ENCODE peak calls at places on chromosomes 1 and 21, in five cellular contexts. Y, P, W, O and G are unnamed samples.

GRCh38 chr1:60037061-60037460 is 36.5 kb downstream of the C1orf87 start:
- DNase-seq in Y (no peak), P (peak), W (no peak), O (no peak), G (no peak)

GRCh38 chr1:66564250-66564649 is 30.3 kb downstream of the SGIP1 start:
- DNase-seq in Y (peak), P (no peak), W (no peak), O (no peak), G (no peak)

GRCh38 chr1:15260418-15261154 is 13.6 kb downstream of the FHAD1 start:
- DNase-seq in Y (peak), P (peak), W (peak), O (no peak), G (no peak)

GRCh38 chr1:245874942-245875580 is 632.0 kb downstream of the SMYD3 start:
- DNase-seq in Y (peak), P (no peak), W (peak), O (no peak), G (peak)

GRCh38 chr1:248243204-248243603 is 12.0 kb downstream of the OR2M4 start:
- DNase-seq in Y (peak), P (no peak), W (peak), O (no peak), G (peak)

GRCh38 chr1:1177452-1178206 is 3.9 kb downstream of the TTLL10 start:
- DNase-seq in Y (no peak), P (no peak), W (no peak), O (no peak), G (no peak)

GRCh38 chr1:32351859-32352745 is 10.2 kb downstream of the FAM229A start:
- DNase-seq in Y (peak), P (peak), W (peak), O (no peak), G (no peak)

GRCh38 chr1:48470506-48470905 is 1.5 kb downstream of the SPATA6 start:
- DNase-seq in Y (peak), P (no peak), W (peak), O (no peak), G (no peak)

GRCh38 chr21:45642122-45642813 is 1.3 kb upstream of the PCBP3 start:
- DNase-seq in Y (no peak), P (no peak), W (no peak), O (no peak), G (no peak)

GRCh38 chr1:203567596-203567995 is 59.0 kb upstream of the ATP2B4 start:
- DNase-seq in Y (no peak), P (no peak), W (no peak), O (no peak), G (no peak)

GRCh38 chr1:226632169-226632884 is 83.8 kb downstream of the STUM start:
- DNase-seq in Y (no peak), P (peak), W (no peak), O (no peak), G (no peak)

GRCh38 chr1:58155418-58156123 is 391.0 kb downstream of the OMA1 start:
- DNase-seq in Y (peak), P (no peak), W (no peak), O (no peak), G (peak)

GRCh38 chr1:209929751-209930150 is 8.3 kb upstream of the SYT14 start:
- DNase-seq in Y (no peak), P (no peak), W (no peak), O (no peak), G (no peak)

GRCh38 chr1:165080253-165080896 is 276.1 kb downstream of the LMX1A start:
- DNase-seq in Y (no peak), P (no peak), W (no peak), O (no peak), G (no peak)

GRCh38 chr1:66563094-66563800 is 29.3 kb downstream of the SGIP1 start:
- DNase-seq in Y (peak), P (no peak), W (peak), O (no peak), G (no peak)

GRCh38 chr1:26190373-26190987 is at the start of gene CATSPER4:
- DNase-seq in Y (peak), P (no peak), W (no peak), O (no peak), G (peak)

GRCh38 chr1:19799877-19800804 is at the start of gene TMCO4:
- DNase-seq in Y (peak), P (peak), W (peak), O (peak), G (peak)

GRCh38 chr1:64861611-64862010 is 104.7 kb downstream of the JAK1 start:
- DNase-seq in Y (peak), P (no peak), W (peak), O (no peak), G (peak)

GRCh38 chr1:213296558-213296957 is 245.5 kb downstream of the RPS6KC1 start:
- DNase-seq in Y (no peak), P (no peak), W (no peak), O (no peak), G (no peak)

GRCh38 chr21:20377250-20377649 is 621.0 kb upstream of the NCAM2 start:
- DNase-seq in Y (no peak), P (no peak), W (no peak), O (no peak), G (no peak)

GRCh38 chr1:225880636-225881035 is 1.5 kb downstream of the TMEM63A start:
- DNase-seq in Y (no peak), P (no peak), W (peak), O (no peak), G (no peak)

GRCh38 chr1:74427676-74428075 is 84.7 kb downstream of the LRRC53 start:
- DNase-seq in Y (no peak), P (no peak), W (no peak), O (no peak), G (no peak)

GRCh38 chr1:119510046-119510445 is 3.0 kb downstream of the HSD3B1 start:
- DNase-seq in Y (no peak), P (no peak), W (no peak), O (no peak), G (no peak)

GRCh38 chr1:29332204-29332603 is 95.9 kb downstream of the PTPRU start:
- DNase-seq in Y (peak), P (no peak), W (peak), O (no peak), G (peak)